ENCODE peak calls at places on chromosomes 5 and 9, in eight cellular contexts. One of them, this sample, is unnamed.

GRCh38 chr9:126975327-126976059 is 60.9 kb downstream of the RALGPS1 start:
- DNase-seq in CD8-positive, alpha-beta T cell: no peak
- DNase-seq in natural killer cell: no peak
- DNase-seq in AG09309: no peak
- DNase-seq in caudate nucleus: no peak
- DNase-seq in neural crest cell: no peak
- DNase-seq in stimulated activated CD8-positive, alpha-beta memory T cell treated with anti-CD3 and anti-CD28 coated beads, Interleukin-2, amount 100 ng/mL, for 1 hour: no peak
- DNase-seq in Peyer's patch: no peak
- DNase-seq in this sample: no peak

GRCh38 chr9:3467593-3468219 is 58.1 kb downstream of the RFX3 start:
- DNase-seq in neural crest cell: no peak
- DNase-seq in AG09309: peak
- DNase-seq in natural killer cell: peak
- DNase-seq in caudate nucleus: peak
- DNase-seq in CD8-positive, alpha-beta T cell: peak
- DNase-seq in Peyer's patch: peak
- DNase-seq in stimulated activated CD8-positive, alpha-beta memory T cell treated with anti-CD3 and anti-CD28 coated beads, Interleukin-2, amount 100 ng/mL, for 1 hour: peak
- DNase-seq in this sample: peak

GRCh38 chr5:44236040-44236439 is 153.2 kb downstream of the FGF10 start:
- DNase-seq in CD8-positive, alpha-beta T cell: no peak
- DNase-seq in caudate nucleus: no peak
- DNase-seq in Peyer's patch: no peak
- DNase-seq in natural killer cell: no peak
- DNase-seq in neural crest cell: no peak
- DNase-seq in AG09309: no peak
- DNase-seq in stimulated activated CD8-positive, alpha-beta memory T cell treated with anti-CD3 and anti-CD28 coated beads, Interleukin-2, amount 100 ng/mL, for 1 hour: no peak
- DNase-seq in this sample: no peak

GRCh38 chr5:132063090-132063911 is 2.8 kb downstream of the IL3 start:
- DNase-seq in stimulated activated CD8-positive, alpha-beta memory T cell treated with anti-CD3 and anti-CD28 coated beads, Interleukin-2, amount 100 ng/mL, for 1 hour: peak
- DNase-seq in natural killer cell: peak
- DNase-seq in Peyer's patch: peak
- DNase-seq in CD8-positive, alpha-beta T cell: peak
- DNase-seq in AG09309: no peak
- DNase-seq in neural crest cell: peak
- DNase-seq in caudate nucleus: peak
- DNase-seq in this sample: peak

GRCh38 chr9:9275656-9276055 is 1337.1 kb downstream of the PTPRD start:
- DNase-seq in AG09309: no peak
- DNase-seq in stimulated activated CD8-positive, alpha-beta memory T cell treated with anti-CD3 and anti-CD28 coated beads, Interleukin-2, amount 100 ng/mL, for 1 hour: no peak
- DNase-seq in natural killer cell: no peak
- DNase-seq in Peyer's patch: no peak
- DNase-seq in neural crest cell: no peak
- DNase-seq in caudate nucleus: no peak
- DNase-seq in CD8-positive, alpha-beta T cell: no peak
- DNase-seq in this sample: no peak

GRCh38 chr9:14633148-14633547 is 60.1 kb downstream of the ZDHHC21 start:
- DNase-seq in CD8-positive, alpha-beta T cell: no peak
- DNase-seq in natural killer cell: no peak
- DNase-seq in caudate nucleus: no peak
- DNase-seq in AG09309: no peak
- DNase-seq in neural crest cell: no peak
- DNase-seq in Peyer's patch: no peak
- DNase-seq in stimulated activated CD8-positive, alpha-beta memory T cell treated with anti-CD3 and anti-CD28 coated beads, Interleukin-2, amount 100 ng/mL, for 1 hour: no peak
- DNase-seq in this sample: no peak

GRCh38 chr9:134287591-134288518 is 38.4 kb upstream of the RXRA start:
- DNase-seq in AG09309: no peak
- DNase-seq in natural killer cell: no peak
- DNase-seq in caudate nucleus: no peak
- DNase-seq in Peyer's patch: no peak
- DNase-seq in CD8-positive, alpha-beta T cell: no peak
- DNase-seq in neural crest cell: no peak
- DNase-seq in stimulated activated CD8-positive, alpha-beta memory T cell treated with anti-CD3 and anti-CD28 coated beads, Interleukin-2, amount 100 ng/mL, for 1 hour: no peak
- DNase-seq in this sample: no peak

GRCh38 chr9:35660966-35661413 is 2.9 kb downstream of the CCDC107 start:
- DNase-seq in AG09309: no peak
- DNase-seq in stimulated activated CD8-positive, alpha-beta memory T cell treated with anti-CD3 and anti-CD28 coated beads, Interleukin-2, amount 100 ng/mL, for 1 hour: no peak
- DNase-seq in Peyer's patch: no peak
- DNase-seq in CD8-positive, alpha-beta T cell: no peak
- DNase-seq in neural crest cell: no peak
- DNase-seq in caudate nucleus: peak
- DNase-seq in natural killer cell: no peak
- DNase-seq in this sample: peak

GRCh38 chr9:32703635-32704034 is 68.2 kb upstream of the TAF1L start:
- DNase-seq in AG09309: no peak
- DNase-seq in stimulated activated CD8-positive, alpha-beta memory T cell treated with anti-CD3 and anti-CD28 coated beads, Interleukin-2, amount 100 ng/mL, for 1 hour: no peak
- DNase-seq in Peyer's patch: no peak
- DNase-seq in caudate nucleus: no peak
- DNase-seq in CD8-positive, alpha-beta T cell: no peak
- DNase-seq in natural killer cell: no peak
- DNase-seq in neural crest cell: no peak
- DNase-seq in this sample: no peak

GRCh38 chr9:137494104-137494544 is 35.0 kb upstream of the NSMF start:
- DNase-seq in neural crest cell: no peak
- DNase-seq in CD8-positive, alpha-beta T cell: no peak
- DNase-seq in caudate nucleus: no peak
- DNase-seq in AG09309: no peak
- DNase-seq in Peyer's patch: no peak
- DNase-seq in natural killer cell: no peak
- DNase-seq in stimulated activated CD8-positive, alpha-beta memory T cell treated with anti-CD3 and anti-CD28 coated beads, Interleukin-2, amount 100 ng/mL, for 1 hour: no peak
- DNase-seq in this sample: no peak

GRCh38 chr5:117776977-117777376 is 1202.4 kb upstream of the SEMA6A start:
- DNase-seq in caudate nucleus: no peak
- DNase-seq in AG09309: no peak
- DNase-seq in neural crest cell: no peak
- DNase-seq in stimulated activated CD8-positive, alpha-beta memory T cell treated with anti-CD3 and anti-CD28 coated beads, Interleukin-2, amount 100 ng/mL, for 1 hour: no peak
- DNase-seq in CD8-positive, alpha-beta T cell: no peak
- DNase-seq in natural killer cell: no peak
- DNase-seq in Peyer's patch: no peak
- DNase-seq in this sample: no peak

GRCh38 chr5:134140530-134141201 is 26.2 kb downstream of the TCF7 start:
- DNase-seq in caudate nucleus: peak
- DNase-seq in CD8-positive, alpha-beta T cell: no peak
- DNase-seq in AG09309: peak
- DNase-seq in natural killer cell: peak
- DNase-seq in Peyer's patch: peak
- DNase-seq in stimulated activated CD8-positive, alpha-beta memory T cell treated with anti-CD3 and anti-CD28 coated beads, Interleukin-2, amount 100 ng/mL, for 1 hour: peak
- DNase-seq in neural crest cell: peak
- DNase-seq in this sample: peak

GRCh38 chr5:133287500-133287899 is 235.7 kb downstream of the HSPA4 start:
- DNase-seq in neural crest cell: peak
- DNase-seq in AG09309: no peak
- DNase-seq in Peyer's patch: peak
- DNase-seq in stimulated activated CD8-positive, alpha-beta memory T cell treated with anti-CD3 and anti-CD28 coated beads, Interleukin-2, amount 100 ng/mL, for 1 hour: peak
- DNase-seq in natural killer cell: no peak
- DNase-seq in CD8-positive, alpha-beta T cell: peak
- DNase-seq in caudate nucleus: no peak
- DNase-seq in this sample: no peak

GRCh38 chr5:175814676-175815075 is 56.7 kb upstream of the CPLX2 start:
- DNase-seq in caudate nucleus: no peak
- DNase-seq in Peyer's patch: no peak
- DNase-seq in natural killer cell: no peak
- DNase-seq in AG09309: peak
- DNase-seq in CD8-positive, alpha-beta T cell: no peak
- DNase-seq in stimulated activated CD8-positive, alpha-beta memory T cell treated with anti-CD3 and anti-CD28 coated beads, Interleukin-2, amount 100 ng/mL, for 1 hour: no peak
- DNase-seq in neural crest cell: no peak
- DNase-seq in this sample: no peak

GRCh38 chr5:1330146-1330846 is 14.6 kb downstream of the CLPTM1L start:
- DNase-seq in AG09309: no peak
- DNase-seq in stimulated activated CD8-positive, alpha-beta memory T cell treated with anti-CD3 and anti-CD28 coated beads, Interleukin-2, amount 100 ng/mL, for 1 hour: no peak
- DNase-seq in neural crest cell: no peak
- DNase-seq in Peyer's patch: no peak
- DNase-seq in CD8-positive, alpha-beta T cell: no peak
- DNase-seq in caudate nucleus: no peak
- DNase-seq in natural killer cell: no peak
- DNase-seq in this sample: peak

GRCh38 chr5:80041536-80041935 is 6.4 kb downstream of the THBS4 start:
- DNase-seq in natural killer cell: no peak
- DNase-seq in stimulated activated CD8-positive, alpha-beta memory T cell treated with anti-CD3 and anti-CD28 coated beads, Interleukin-2, amount 100 ng/mL, for 1 hour: no peak
- DNase-seq in CD8-positive, alpha-beta T cell: no peak
- DNase-seq in neural crest cell: no peak
- DNase-seq in AG09309: no peak
- DNase-seq in caudate nucleus: no peak
- DNase-seq in Peyer's patch: no peak
- DNase-seq in this sample: no peak

GRCh38 chr9:17600962-17601593 is 22.2 kb downstream of the SH3GL2 start:
- DNase-seq in natural killer cell: no peak
- DNase-seq in AG09309: peak
- DNase-seq in Peyer's patch: no peak
- DNase-seq in caudate nucleus: no peak
- DNase-seq in neural crest cell: no peak
- DNase-seq in stimulated activated CD8-positive, alpha-beta memory T cell treated with anti-CD3 and anti-CD28 coated beads, Interleukin-2, amount 100 ng/mL, for 1 hour: no peak
- DNase-seq in CD8-positive, alpha-beta T cell: no peak
- DNase-seq in this sample: no peak

GRCh38 chr5:177300971-177301370 is 2.5 kb downstream of the RAB24 start:
- DNase-seq in AG09309: no peak
- DNase-seq in natural killer cell: no peak
- DNase-seq in stimulated activated CD8-positive, alpha-beta memory T cell treated with anti-CD3 and anti-CD28 coated beads, Interleukin-2, amount 100 ng/mL, for 1 hour: no peak
- DNase-seq in neural crest cell: no peak
- DNase-seq in CD8-positive, alpha-beta T cell: no peak
- DNase-seq in caudate nucleus: no peak
- DNase-seq in Peyer's patch: no peak
- DNase-seq in this sample: no peak

GRCh38 chr9:121696935-121697334 is 45.5 kb downstream of the DAB2IP start:
- DNase-seq in Peyer's patch: no peak
- DNase-seq in caudate nucleus: no peak
- DNase-seq in natural killer cell: no peak
- DNase-seq in AG09309: no peak
- DNase-seq in stimulated activated CD8-positive, alpha-beta memory T cell treated with anti-CD3 and anti-CD28 coated beads, Interleukin-2, amount 100 ng/mL, for 1 hour: no peak
- DNase-seq in neural crest cell: no peak
- DNase-seq in CD8-positive, alpha-beta T cell: no peak
- DNase-seq in this sample: no peak

GRCh38 chr9:34633166-34633565 is 4.3 kb upstream of the ARID3C start:
- DNase-seq in natural killer cell: no peak
- DNase-seq in stimulated activated CD8-positive, alpha-beta memory T cell treated with anti-CD3 and anti-CD28 coated beads, Interleukin-2, amount 100 ng/mL, for 1 hour: no peak
- DNase-seq in neural crest cell: no peak
- DNase-seq in CD8-positive, alpha-beta T cell: no peak
- DNase-seq in caudate nucleus: no peak
- DNase-seq in Peyer's patch: no peak
- DNase-seq in AG09309: no peak
- DNase-seq in this sample: no peak

GRCh38 chr9:81389569-81389993 is 299.8 kb downstream of the TLE1 start:
- DNase-seq in neural crest cell: no peak
- DNase-seq in Peyer's patch: no peak
- DNase-seq in AG09309: peak
- DNase-seq in stimulated activated CD8-positive, alpha-beta memory T cell treated with anti-CD3 and anti-CD28 coated beads, Interleukin-2, amount 100 ng/mL, for 1 hour: no peak
- DNase-seq in caudate nucleus: no peak
- DNase-seq in natural killer cell: no peak
- DNase-seq in CD8-positive, alpha-beta T cell: no peak
- DNase-seq in this sample: peak

GRCh38 chr5:59709346-59709821 is 184.1 kb downstream of the PDE4D start:
- DNase-seq in natural killer cell: no peak
- DNase-seq in neural crest cell: no peak
- DNase-seq in Peyer's patch: no peak
- DNase-seq in caudate nucleus: no peak
- DNase-seq in AG09309: no peak
- DNase-seq in CD8-positive, alpha-beta T cell: no peak
- DNase-seq in stimulated activated CD8-positive, alpha-beta memory T cell treated with anti-CD3 and anti-CD28 coated beads, Interleukin-2, amount 100 ng/mL, for 1 hour: no peak
- DNase-seq in this sample: no peak

GRCh38 chr5:66517361-66517760 is 78.8 kb upstream of the MAST4 start:
- DNase-seq in natural killer cell: no peak
- DNase-seq in caudate nucleus: no peak
- DNase-seq in AG09309: no peak
- DNase-seq in stimulated activated CD8-positive, alpha-beta memory T cell treated with anti-CD3 and anti-CD28 coated beads, Interleukin-2, amount 100 ng/mL, for 1 hour: no peak
- DNase-seq in Peyer's patch: no peak
- DNase-seq in CD8-positive, alpha-beta T cell: no peak
- DNase-seq in neural crest cell: no peak
- DNase-seq in this sample: no peak